ENCODE peak calls at places on chromosomes 11 and 22, in ten cellular contexts. One of them, this sample, is unnamed.

GRCh38 chr11:44628730-44629361 is 63.4 kb downstream of the CD82 start:
- DNase-seq in HS-5: no peak
- DNase-seq in effector memory CD8-positive, alpha-beta T cell: no peak
- DNase-seq in ELF-1: no peak
- DNase-seq in T-helper 1 cell: no peak
- DNase-seq in NCI-H1092 treated with DMSO at 0.1 percent for 48 hours: no peak
- DNase-seq in right cardiac atrium: peak; percentile 10
- DNase-seq in kidney glomerular epithelial cell: no peak
- DNase-seq in naive thymus-derived CD8-positive, alpha-beta T cell: no peak
- DNase-seq in HS-27A: no peak
- DNase-seq in this sample: no peak

GRCh38 chr22:22068657-22069056 is 86.1 kb upstream of the TOP3B start:
- DNase-seq in NCI-H1092 treated with DMSO at 0.1 percent for 48 hours: no peak
- DNase-seq in effector memory CD8-positive, alpha-beta T cell: no peak
- DNase-seq in naive thymus-derived CD8-positive, alpha-beta T cell: no peak
- DNase-seq in HS-5: no peak
- DNase-seq in right cardiac atrium: no peak
- DNase-seq in kidney glomerular epithelial cell: no peak
- DNase-seq in HS-27A: no peak
- DNase-seq in ELF-1: no peak
- DNase-seq in T-helper 1 cell: no peak
- DNase-seq in this sample: no peak

GRCh38 chr11:92022499-92022898 is 202.1 kb upstream of the FAT3 start:
- DNase-seq in HS-27A: no peak
- DNase-seq in kidney glomerular epithelial cell: no peak
- DNase-seq in right cardiac atrium: no peak
- DNase-seq in naive thymus-derived CD8-positive, alpha-beta T cell: no peak
- DNase-seq in NCI-H1092 treated with DMSO at 0.1 percent for 48 hours: no peak
- DNase-seq in T-helper 1 cell: no peak
- DNase-seq in ELF-1: no peak
- DNase-seq in HS-5: no peak
- DNase-seq in effector memory CD8-positive, alpha-beta T cell: no peak
- DNase-seq in this sample: no peak

GRCh38 chr11:3016861-3017260 is 24.7 kb upstream of the NAP1L4 start:
- DNase-seq in effector memory CD8-positive, alpha-beta T cell: no peak
- DNase-seq in ELF-1: no peak
- DNase-seq in HS-5: no peak
- DNase-seq in naive thymus-derived CD8-positive, alpha-beta T cell: no peak
- DNase-seq in T-helper 1 cell: no peak
- DNase-seq in HS-27A: no peak
- DNase-seq in kidney glomerular epithelial cell: no peak
- DNase-seq in right cardiac atrium: no peak
- DNase-seq in NCI-H1092 treated with DMSO at 0.1 percent for 48 hours: no peak
- DNase-seq in this sample: no peak

GRCh38 chr11:8019671-8020597 is 32.8 kb downstream of the EIF3F start:
- DNase-seq in right cardiac atrium: peak; percentile 75
- DNase-seq in naive thymus-derived CD8-positive, alpha-beta T cell: peak; percentile 13
- DNase-seq in NCI-H1092 treated with DMSO at 0.1 percent for 48 hours: no peak
- DNase-seq in HS-5: no peak
- DNase-seq in kidney glomerular epithelial cell: no peak
- DNase-seq in effector memory CD8-positive, alpha-beta T cell: peak; percentile 22
- DNase-seq in ELF-1: no peak
- DNase-seq in HS-27A: no peak
- DNase-seq in T-helper 1 cell: no peak
- DNase-seq in this sample: no peak

GRCh38 chr22:29892315-29892714 is 9.3 kb downstream of the MTMR3 start:
- DNase-seq in NCI-H1092 treated with DMSO at 0.1 percent for 48 hours: no peak
- DNase-seq in kidney glomerular epithelial cell: no peak
- DNase-seq in right cardiac atrium: no peak
- DNase-seq in T-helper 1 cell: no peak
- DNase-seq in HS-27A: no peak
- DNase-seq in effector memory CD8-positive, alpha-beta T cell: no peak
- DNase-seq in HS-5: no peak
- DNase-seq in naive thymus-derived CD8-positive, alpha-beta T cell: no peak
- DNase-seq in ELF-1: no peak
- DNase-seq in this sample: no peak

GRCh38 chr11:1384206-1384965 is 5.3 kb upstream of the BRSK2 start:
- DNase-seq in effector memory CD8-positive, alpha-beta T cell: no peak
- DNase-seq in HS-5: no peak
- DNase-seq in kidney glomerular epithelial cell: no peak
- DNase-seq in right cardiac atrium: peak; percentile 30
- DNase-seq in HS-27A: no peak
- DNase-seq in NCI-H1092 treated with DMSO at 0.1 percent for 48 hours: no peak
- DNase-seq in naive thymus-derived CD8-positive, alpha-beta T cell: no peak
- DNase-seq in ELF-1: no peak
- DNase-seq in T-helper 1 cell: no peak
- DNase-seq in this sample: no peak

GRCh38 chr11:27387362-27387761 is 24.3 kb upstream of the CCDC34 start:
- DNase-seq in naive thymus-derived CD8-positive, alpha-beta T cell: no peak
- DNase-seq in right cardiac atrium: no peak
- DNase-seq in T-helper 1 cell: no peak
- DNase-seq in effector memory CD8-positive, alpha-beta T cell: no peak
- DNase-seq in HS-27A: no peak
- DNase-seq in kidney glomerular epithelial cell: no peak
- DNase-seq in NCI-H1092 treated with DMSO at 0.1 percent for 48 hours: no peak
- DNase-seq in ELF-1: no peak
- DNase-seq in HS-5: no peak
- DNase-seq in this sample: no peak

GRCh38 chr11:34860034-34860433 is 56.1 kb downstream of the APIP start:
- DNase-seq in HS-27A: no peak
- DNase-seq in effector memory CD8-positive, alpha-beta T cell: no peak
- DNase-seq in ELF-1: no peak
- DNase-seq in naive thymus-derived CD8-positive, alpha-beta T cell: no peak
- DNase-seq in right cardiac atrium: no peak
- DNase-seq in kidney glomerular epithelial cell: no peak
- DNase-seq in T-helper 1 cell: no peak
- DNase-seq in NCI-H1092 treated with DMSO at 0.1 percent for 48 hours: peak; percentile 5
- DNase-seq in HS-5: no peak
- DNase-seq in this sample: no peak

GRCh38 chr11:86802601-86803051 is 2.3 kb downstream of the PRSS23 start:
- DNase-seq in HS-5: no peak
- DNase-seq in ELF-1: peak; percentile 33
- DNase-seq in T-helper 1 cell: no peak
- DNase-seq in naive thymus-derived CD8-positive, alpha-beta T cell: no peak
- DNase-seq in effector memory CD8-positive, alpha-beta T cell: peak; percentile 18
- DNase-seq in kidney glomerular epithelial cell: peak; percentile 96
- DNase-seq in HS-27A: no peak
- DNase-seq in right cardiac atrium: no peak
- DNase-seq in NCI-H1092 treated with DMSO at 0.1 percent for 48 hours: peak; percentile 32
- DNase-seq in this sample: no peak

GRCh38 chr11:1896895-1897294 is 5.2 kb upstream of the PRR33 start:
- DNase-seq in kidney glomerular epithelial cell: no peak
- DNase-seq in right cardiac atrium: no peak
- DNase-seq in HS-27A: no peak
- DNase-seq in NCI-H1092 treated with DMSO at 0.1 percent for 48 hours: no peak
- DNase-seq in naive thymus-derived CD8-positive, alpha-beta T cell: no peak
- DNase-seq in effector memory CD8-positive, alpha-beta T cell: no peak
- DNase-seq in HS-5: no peak
- DNase-seq in ELF-1: no peak
- DNase-seq in T-helper 1 cell: no peak
- DNase-seq in this sample: peak; percentile 37

GRCh38 chr22:38429460-38430128 is 25.4 kb downstream of the KCNJ4 start:
- DNase-seq in ELF-1: no peak
- DNase-seq in kidney glomerular epithelial cell: no peak
- DNase-seq in HS-5: no peak
- DNase-seq in NCI-H1092 treated with DMSO at 0.1 percent for 48 hours: no peak
- DNase-seq in HS-27A: no peak
- DNase-seq in right cardiac atrium: peak; percentile 40
- DNase-seq in naive thymus-derived CD8-positive, alpha-beta T cell: no peak
- DNase-seq in effector memory CD8-positive, alpha-beta T cell: no peak
- DNase-seq in T-helper 1 cell: no peak
- DNase-seq in this sample: no peak

GRCh38 chr11:128039140-128040021 is 548.0 kb downstream of the ETS1 start:
- DNase-seq in HS-5: peak; percentile 68
- DNase-seq in right cardiac atrium: peak; percentile 74
- DNase-seq in ELF-1: no peak
- DNase-seq in NCI-H1092 treated with DMSO at 0.1 percent for 48 hours: no peak
- DNase-seq in naive thymus-derived CD8-positive, alpha-beta T cell: peak; percentile 52
- DNase-seq in kidney glomerular epithelial cell: no peak
- DNase-seq in effector memory CD8-positive, alpha-beta T cell: peak; percentile 69
- DNase-seq in HS-27A: no peak
- DNase-seq in T-helper 1 cell: peak; percentile 30
- DNase-seq in this sample: peak; percentile 14

GRCh38 chr11:55624531-55624930 is 10.4 kb upstream of the OR4P4 start:
- DNase-seq in right cardiac atrium: no peak
- DNase-seq in ELF-1: no peak
- DNase-seq in kidney glomerular epithelial cell: no peak
- DNase-seq in naive thymus-derived CD8-positive, alpha-beta T cell: no peak
- DNase-seq in NCI-H1092 treated with DMSO at 0.1 percent for 48 hours: no peak
- DNase-seq in effector memory CD8-positive, alpha-beta T cell: no peak
- DNase-seq in HS-27A: no peak
- DNase-seq in HS-5: no peak
- DNase-seq in T-helper 1 cell: no peak
- DNase-seq in this sample: no peak

GRCh38 chr11:45809456-45810395 is 4.8 kb downstream of the SLC35C1 start:
- DNase-seq in ELF-1: no peak
- DNase-seq in effector memory CD8-positive, alpha-beta T cell: no peak
- DNase-seq in HS-5: no peak
- DNase-seq in T-helper 1 cell: no peak
- DNase-seq in NCI-H1092 treated with DMSO at 0.1 percent for 48 hours: no peak
- DNase-seq in kidney glomerular epithelial cell: no peak
- DNase-seq in right cardiac atrium: no peak
- DNase-seq in HS-27A: no peak
- DNase-seq in naive thymus-derived CD8-positive, alpha-beta T cell: no peak
- DNase-seq in this sample: no peak

GRCh38 chr11:130786586-130786985 is 129.7 kb downstream of the SNX19 start:
- DNase-seq in ELF-1: peak; percentile 75
- DNase-seq in naive thymus-derived CD8-positive, alpha-beta T cell: no peak
- DNase-seq in kidney glomerular epithelial cell: no peak
- DNase-seq in HS-27A: no peak
- DNase-seq in NCI-H1092 treated with DMSO at 0.1 percent for 48 hours: no peak
- DNase-seq in HS-5: no peak
- DNase-seq in effector memory CD8-positive, alpha-beta T cell: no peak
- DNase-seq in right cardiac atrium: no peak
- DNase-seq in T-helper 1 cell: no peak
- DNase-seq in this sample: no peak

GRCh38 chr11:65384301-65384889 is 1.9 kb upstream of the SLC25A45 start:
- DNase-seq in ELF-1: no peak
- DNase-seq in T-helper 1 cell: no peak
- DNase-seq in effector memory CD8-positive, alpha-beta T cell: peak; percentile 41
- DNase-seq in naive thymus-derived CD8-positive, alpha-beta T cell: no peak
- DNase-seq in right cardiac atrium: no peak
- DNase-seq in HS-5: no peak
- DNase-seq in NCI-H1092 treated with DMSO at 0.1 percent for 48 hours: no peak
- DNase-seq in kidney glomerular epithelial cell: no peak
- DNase-seq in HS-27A: no peak
- DNase-seq in this sample: no peak

GRCh38 chr11:65116370-65117205 is 913 bp downstream of the ZNHIT2 start:
- DNase-seq in T-helper 1 cell: no peak
- DNase-seq in HS-5: no peak
- DNase-seq in NCI-H1092 treated with DMSO at 0.1 percent for 48 hours: peak; percentile 27
- DNase-seq in right cardiac atrium: peak; percentile 67
- DNase-seq in ELF-1: peak; percentile 44
- DNase-seq in naive thymus-derived CD8-positive, alpha-beta T cell: peak; percentile 62
- DNase-seq in kidney glomerular epithelial cell: no peak
- DNase-seq in HS-27A: no peak
- DNase-seq in effector memory CD8-positive, alpha-beta T cell: peak; percentile 44
- DNase-seq in this sample: no peak

GRCh38 chr22:44615602-44616180 is 86.3 kb upstream of the PRR5 start:
- DNase-seq in T-helper 1 cell: no peak
- DNase-seq in NCI-H1092 treated with DMSO at 0.1 percent for 48 hours: no peak
- DNase-seq in HS-27A: no peak
- DNase-seq in ELF-1: no peak
- DNase-seq in naive thymus-derived CD8-positive, alpha-beta T cell: no peak
- DNase-seq in effector memory CD8-positive, alpha-beta T cell: no peak
- DNase-seq in right cardiac atrium: no peak
- DNase-seq in HS-5: no peak
- DNase-seq in kidney glomerular epithelial cell: no peak
- DNase-seq in this sample: no peak

GRCh38 chr11:125329786-125330185 is 165.2 kb downstream of the PKNOX2 start:
- DNase-seq in T-helper 1 cell: no peak
- DNase-seq in kidney glomerular epithelial cell: no peak
- DNase-seq in HS-5: no peak
- DNase-seq in right cardiac atrium: no peak
- DNase-seq in naive thymus-derived CD8-positive, alpha-beta T cell: no peak
- DNase-seq in ELF-1: no peak
- DNase-seq in NCI-H1092 treated with DMSO at 0.1 percent for 48 hours: no peak
- DNase-seq in effector memory CD8-positive, alpha-beta T cell: no peak
- DNase-seq in HS-27A: no peak
- DNase-seq in this sample: no peak

GRCh38 chr22:26848244-26848920 is 191.0 kb downstream of the MIAT start:
- DNase-seq in T-helper 1 cell: no peak
- DNase-seq in naive thymus-derived CD8-positive, alpha-beta T cell: no peak
- DNase-seq in HS-27A: no peak
- DNase-seq in kidney glomerular epithelial cell: peak; percentile 54
- DNase-seq in right cardiac atrium: peak; percentile 66
- DNase-seq in NCI-H1092 treated with DMSO at 0.1 percent for 48 hours: no peak
- DNase-seq in HS-5: no peak
- DNase-seq in ELF-1: peak; percentile 26
- DNase-seq in effector memory CD8-positive, alpha-beta T cell: no peak
- DNase-seq in this sample: no peak

This sample was measured in naive B cell.